ENCODE peak calls at places on chromosomes 12 and 14, in four cellular contexts. D, Y, N and O are unnamed samples.

GRCh38 chr12:44812062-44812461 is 64.1 kb downstream of the NELL2 start:
- DNase-seq in D (peak), Y (no peak), N (no peak), O (no peak)

GRCh38 chr14:91228112-91229004 is 16.1 kb downstream of the GPR68 start:
- DNase-seq in D (no peak), Y (no peak), N (peak), O (peak)

GRCh38 chr14:66234411-66234810 is 251.8 kb upstream of the CCDC196 start:
- DNase-seq in D (no peak), Y (no peak), N (no peak), O (no peak)

GRCh38 chr14:74635831-74636230 is 23.8 kb upstream of the LTBP2 start:
- DNase-seq in D (no peak), Y (no peak), N (no peak), O (no peak)

GRCh38 chr12:4274960-4275868 is 1.7 kb downstream of the CCND2 start:
- DNase-seq in D (no peak), Y (no peak), N (peak), O (no peak)

GRCh38 chr14:32202941-32203882 is at the start of gene RNU6-8:
- DNase-seq in D (peak), Y (peak), N (peak), O (peak)

GRCh38 chr12:52499836-52500560 is 6.9 kb upstream of the KRT6A start:
- DNase-seq in D (no peak), Y (no peak), N (no peak), O (no peak)

GRCh38 chr12:89278862-89279261 is 73.4 kb downstream of the DUSP6 start:
- DNase-seq in D (no peak), Y (no peak), N (no peak), O (no peak)

GRCh38 chr12:67469666-67470065 is 178.9 kb upstream of the DYRK2 start:
- DNase-seq in D (no peak), Y (no peak), N (no peak), O (no peak)

GRCh38 chr14:69152181-69152943 is 557 bp downstream of the DCAF5 start:
- DNase-seq in D (no peak), Y (peak), N (peak), O (peak)

GRCh38 chr12:104684884-104685283 is 228.1 kb downstream of the CHST11 start:
- DNase-seq in D (no peak), Y (no peak), N (no peak), O (no peak)

GRCh38 chr14:74038015-74038859 is 19.1 kb downstream of the BBOF1 start:
- DNase-seq in D (no peak), Y (peak), N (no peak), O (peak)

GRCh38 chr12:85550924-85551323 is 270.9 kb downstream of the ALX1 start:
- DNase-seq in D (no peak), Y (no peak), N (no peak), O (no peak)

GRCh38 chr14:98957211-98958047 is 314.6 kb downstream of the BCL11B start:
- DNase-seq in D (no peak), Y (no peak), N (peak), O (no peak)

GRCh38 chr12:43551271-43551970 is 582 bp downstream of the ADAMTS20 start:
- DNase-seq in D (no peak), Y (no peak), N (peak), O (no peak)

GRCh38 chr14:55814873-55815272 is 234.9 kb downstream of the KTN1 start:
- DNase-seq in D (no peak), Y (no peak), N (no peak), O (no peak)

GRCh38 chr14:22315336-22315735 is 273.7 kb downstream of the DAD1 start:
- DNase-seq in D (no peak), Y (no peak), N (no peak), O (no peak)

GRCh38 chr12:3965096-3965495 is 91.9 kb upstream of the PARP11 start:
- DNase-seq in D (no peak), Y (no peak), N (no peak), O (no peak)

GRCh38 chr12:131188131-131189050 is 234.7 kb downstream of the ADGRD1 start:
- DNase-seq in D (no peak), Y (no peak), N (no peak), O (no peak)

GRCh38 chr14:100902792-100903191 is 730 bp downstream of the RTL1 start:
- DNase-seq in D (no peak), Y (peak), N (peak), O (no peak)

GRCh38 chr12:103909811-103910210 is 20.4 kb upstream of the HSP90B1 start:
- DNase-seq in D (no peak), Y (no peak), N (no peak), O (no peak)

GRCh38 chr12:114688256-114688845 is 4.4 kb upstream of the TBX3 start:
- DNase-seq in D (no peak), Y (no peak), N (no peak), O (no peak)

GRCh38 chr14:85319101-85319500 is 210.8 kb upstream of the FLRT2 start:
- DNase-seq in D (no peak), Y (no peak), N (no peak), O (no peak)

GRCh38 chr14:93799617-93800016 is 11.3 kb upstream of the PRIMA1 start:
- DNase-seq in D (no peak), Y (peak), N (no peak), O (no peak)

GRCh38 chr12:82937151-82937550 is 250.4 kb downstream of the TMTC2 start:
- DNase-seq in D (no peak), Y (no peak), N (no peak), O (no peak)
- TF ChIP-seq FOSL1 in D (no peak), Y (no peak), N (no peak), O (no peak)

GRCh38 chr14:104786091-104786586 is 9.4 kb downstream of the AKT1 start:
- DNase-seq in D (no peak), Y (no peak), N (no peak), O (no peak)

GRCh38 chr14:104788873-104789663 is 6.5 kb downstream of the AKT1 start:
- DNase-seq in D (no peak), Y (no peak), N (no peak), O (no peak)

GRCh38 chr14:104788533-104788818 is 7.1 kb downstream of the AKT1 start:
- DNase-seq in D (no peak), Y (no peak), N (no peak), O (no peak)

GRCh38 chr14:104786726-104787675 is 8.5 kb downstream of the AKT1 start:
- DNase-seq in D (no peak), Y (no peak), N (no peak), O (no peak)

DNA sequence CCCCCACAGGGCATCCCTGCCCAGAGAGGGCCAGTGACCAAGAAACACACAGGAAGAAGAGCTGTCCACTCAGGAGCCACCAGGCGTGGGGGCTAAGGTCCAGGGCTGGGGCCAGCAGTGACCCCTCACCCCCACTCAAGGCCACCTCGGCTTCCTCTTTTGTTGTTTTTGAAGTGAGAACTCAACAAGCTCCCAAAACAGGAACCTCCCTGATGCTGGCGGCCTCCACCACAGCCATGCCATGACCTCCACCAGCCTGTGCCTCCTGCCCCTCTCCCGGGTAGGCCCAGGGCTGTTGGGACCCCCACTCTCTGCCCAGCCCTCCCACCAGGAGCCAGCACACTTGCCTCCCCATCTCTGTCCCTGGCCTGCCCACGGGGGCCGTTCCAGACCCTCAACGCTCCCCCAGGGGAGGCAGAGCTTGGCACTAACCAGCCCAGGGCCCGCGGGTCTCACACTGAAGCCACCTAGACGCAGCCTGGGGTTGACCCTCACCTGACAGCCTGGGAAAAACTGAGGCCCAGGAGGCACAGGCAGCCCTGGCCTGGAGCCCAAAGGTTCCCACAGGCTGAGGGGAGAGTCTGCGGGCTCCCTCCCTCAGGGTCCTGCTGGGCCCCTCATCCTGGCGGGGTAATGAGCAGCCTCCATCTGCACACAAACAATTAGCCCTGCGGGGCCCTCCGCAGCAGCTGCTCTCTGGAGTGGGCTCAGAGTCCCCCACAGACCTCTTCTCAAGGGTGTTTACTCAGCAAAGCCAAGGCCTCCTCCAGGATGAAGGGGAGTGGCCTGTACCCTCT is 7.6 kb downstream of the AKT1 start:
- DNase-seq in D (no peak), Y (no peak), N (no peak), O (no peak)
- TF ChIP-seq FOSL1 in D (no peak), Y (no peak), N (no peak), O (no peak)

GRCh38 chr12:49098035-49098451 is 3.4 kb upstream of the DHH start:
- DNase-seq in D (no peak), Y (peak), N (peak), O (peak)
- TF ChIP-seq FOSL1 in D (no peak), Y (no peak), N (no peak), O (no peak)

DNA sequence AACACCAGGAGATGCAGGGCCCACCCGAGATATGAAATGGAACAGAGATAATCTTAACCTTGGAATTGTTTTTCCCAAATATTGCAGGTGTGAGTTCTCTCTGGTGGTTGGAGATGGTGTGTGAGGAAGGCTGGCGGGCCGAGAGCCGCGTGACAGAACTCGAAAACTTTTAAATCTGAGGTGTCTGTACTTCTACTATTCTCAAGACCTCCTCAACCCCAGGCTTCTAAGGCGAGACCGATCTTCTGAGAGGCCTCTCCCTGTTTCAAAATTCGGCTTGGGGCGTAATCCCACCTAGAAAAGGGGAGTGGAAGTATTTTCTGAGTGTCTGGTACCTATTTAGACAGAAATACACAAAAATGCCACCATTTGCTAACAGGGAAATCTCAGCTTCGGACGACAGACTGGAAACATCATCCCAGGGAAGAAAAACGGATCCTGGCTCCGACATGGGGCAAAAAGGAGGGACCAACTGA is 610 bp downstream of the SARNP start:
- DNase-seq in D (no peak), Y (no peak), N (peak), O (no peak)
- TF ChIP-seq FOSL1 in D (no peak), Y (no peak), N (no peak), O (no peak)

GRCh38 chr12:106583578-106584103 is 837 bp downstream of the RFX4 start:
- DNase-seq in D (no peak), Y (no peak), N (peak), O (no peak)
- TF ChIP-seq FOSL1 in D (no peak), Y (no peak), N (no peak), O (no peak)

GRCh38 chr12:16515666-16516065 is 90.3 kb downstream of the LMO3 start:
- DNase-seq in D (no peak), Y (no peak), N (no peak), O (no peak)

GRCh38 chr12:16523570-16524331 is 82.2 kb downstream of the LMO3 start:
- DNase-seq in D (no peak), Y (no peak), N (no peak), O (no peak)

GRCh38 chr12:16524378-16524777 is 81.6 kb downstream of the LMO3 start:
- DNase-seq in D (peak), Y (no peak), N (no peak), O (no peak)

GRCh38 chr12:16520328-16520727 is 85.6 kb downstream of the LMO3 start:
- DNase-seq in D (no peak), Y (no peak), N (no peak), O (no peak)
- TF ChIP-seq FOSL1 in D (no peak), Y (no peak), N (no peak), O (no peak)

GRCh38 chr14:50070840-50071548 is 45.4 kb downstream of the VCPKMT start:
- DNase-seq in D (no peak), Y (no peak), N (no peak), O (no peak)

GRCh38 chr14:50069325-50069724 is 47.0 kb downstream of the VCPKMT start:
- DNase-seq in D (no peak), Y (no peak), N (no peak), O (no peak)

GRCh38 chr14:50068496-50068895 is 47.9 kb downstream of the VCPKMT start:
- DNase-seq in D (no peak), Y (no peak), N (no peak), O (no peak)

GRCh38 chr14:50067723-50068495 is 48.5 kb downstream of the VCPKMT start:
- DNase-seq in D (peak), Y (peak), N (no peak), O (no peak)

GRCh38 chr14:50070230-50070629 is 46.1 kb downstream of the VCPKMT start:
- DNase-seq in D (no peak), Y (no peak), N (no peak), O (no peak)
- TF ChIP-seq FOSL1 in D (no peak), Y (no peak), N (no peak), O (no peak)